ENCODE peak calls at places on chromosomes 1 and 21, in nine cellular contexts. One of them, this sample, is unnamed.

GRCh38 chr1:39098569-39099250 is 72.6 kb downstream of the NDUFS5 start:
- DNase-seq in HT1080: peak
- DNase-seq in foreskin keratinocyte: peak
- DNase-seq in activated CD8-positive, alpha-beta memory T cell treated with anti-CD3 and anti-CD28 coated beads, Interleukin-2, amount 10 ng/mL, durations not matched to agents 7 days and 5 days: peak
- DNase-seq in IMR-90: peak
- DNase-seq in posterior vena cava: peak
- DNase-seq in left colon: peak
- DNase-seq in NB4: peak
- DNase-seq in heart right ventricle: peak
- DNase-seq in this sample: peak

GRCh38 chr1:115411388-115412063 is 73.5 kb upstream of the NGF start:
- DNase-seq in heart right ventricle: no peak
- DNase-seq in NB4: no peak
- DNase-seq in posterior vena cava: no peak
- DNase-seq in IMR-90: peak
- DNase-seq in foreskin keratinocyte: peak
- DNase-seq in HT1080: peak
- DNase-seq in left colon: no peak
- DNase-seq in activated CD8-positive, alpha-beta memory T cell treated with anti-CD3 and anti-CD28 coated beads, Interleukin-2, amount 10 ng/mL, durations not matched to agents 7 days and 5 days: no peak
- DNase-seq in this sample: no peak

GRCh38 chr1:35449334-35450008 is 107.7 kb downstream of the KIAA0319L start:
- DNase-seq in heart right ventricle: no peak
- DNase-seq in HT1080: peak
- DNase-seq in activated CD8-positive, alpha-beta memory T cell treated with anti-CD3 and anti-CD28 coated beads, Interleukin-2, amount 10 ng/mL, durations not matched to agents 7 days and 5 days: no peak
- DNase-seq in NB4: no peak
- DNase-seq in foreskin keratinocyte: peak
- DNase-seq in left colon: no peak
- DNase-seq in posterior vena cava: no peak
- DNase-seq in IMR-90: peak
- DNase-seq in this sample: no peak

GRCh38 chr1:150807674-150808073 is 386 bp downstream of the CTSK start:
- DNase-seq in left colon: no peak
- DNase-seq in posterior vena cava: no peak
- DNase-seq in foreskin keratinocyte: no peak
- DNase-seq in activated CD8-positive, alpha-beta memory T cell treated with anti-CD3 and anti-CD28 coated beads, Interleukin-2, amount 10 ng/mL, durations not matched to agents 7 days and 5 days: no peak
- DNase-seq in HT1080: no peak
- DNase-seq in NB4: peak
- DNase-seq in IMR-90: no peak
- DNase-seq in heart right ventricle: no peak
- DNase-seq in this sample: no peak

GRCh38 chr1:151831605-151832004 is at the start of gene RORC:
- DNase-seq in activated CD8-positive, alpha-beta memory T cell treated with anti-CD3 and anti-CD28 coated beads, Interleukin-2, amount 10 ng/mL, durations not matched to agents 7 days and 5 days: no peak
- DNase-seq in left colon: peak
- DNase-seq in IMR-90: no peak
- DNase-seq in posterior vena cava: no peak
- DNase-seq in foreskin keratinocyte: no peak
- DNase-seq in HT1080: no peak
- DNase-seq in NB4: no peak
- DNase-seq in heart right ventricle: peak
- DNase-seq in this sample: no peak

GRCh38 chr1:207499573-207499972 is 3.6 kb downstream of the CR1 start:
- DNase-seq in posterior vena cava: peak
- DNase-seq in left colon: peak
- DNase-seq in activated CD8-positive, alpha-beta memory T cell treated with anti-CD3 and anti-CD28 coated beads, Interleukin-2, amount 10 ng/mL, durations not matched to agents 7 days and 5 days: peak
- DNase-seq in HT1080: peak
- DNase-seq in NB4: peak
- DNase-seq in foreskin keratinocyte: peak
- DNase-seq in IMR-90: peak
- DNase-seq in heart right ventricle: peak
- DNase-seq in this sample: peak

GRCh38 chr1:119374208-119374877 is 5.8 kb downstream of the HAO2 start:
- DNase-seq in activated CD8-positive, alpha-beta memory T cell treated with anti-CD3 and anti-CD28 coated beads, Interleukin-2, amount 10 ng/mL, durations not matched to agents 7 days and 5 days: no peak
- DNase-seq in HT1080: peak
- DNase-seq in heart right ventricle: no peak
- DNase-seq in foreskin keratinocyte: no peak
- DNase-seq in NB4: no peak
- DNase-seq in posterior vena cava: no peak
- DNase-seq in IMR-90: no peak
- DNase-seq in left colon: no peak
- DNase-seq in this sample: no peak

GRCh38 chr1:14426854-14427253 is 171.6 kb upstream of the KAZN start:
- DNase-seq in activated CD8-positive, alpha-beta memory T cell treated with anti-CD3 and anti-CD28 coated beads, Interleukin-2, amount 10 ng/mL, durations not matched to agents 7 days and 5 days: no peak
- DNase-seq in NB4: no peak
- DNase-seq in HT1080: no peak
- DNase-seq in IMR-90: no peak
- DNase-seq in heart right ventricle: no peak
- DNase-seq in left colon: no peak
- DNase-seq in foreskin keratinocyte: no peak
- DNase-seq in posterior vena cava: no peak
- DNase-seq in this sample: no peak

GRCh38 chr1:67889940-67890567 is 56.8 kb upstream of the GNG12 start:
- DNase-seq in IMR-90: peak
- DNase-seq in left colon: no peak
- DNase-seq in HT1080: peak
- DNase-seq in activated CD8-positive, alpha-beta memory T cell treated with anti-CD3 and anti-CD28 coated beads, Interleukin-2, amount 10 ng/mL, durations not matched to agents 7 days and 5 days: no peak
- DNase-seq in heart right ventricle: no peak
- DNase-seq in NB4: peak
- DNase-seq in posterior vena cava: no peak
- DNase-seq in foreskin keratinocyte: peak
- DNase-seq in this sample: peak

GRCh38 chr1:16441312-16441641 is 753 bp downstream of the NECAP2 start:
- DNase-seq in left colon: no peak
- DNase-seq in NB4: peak
- DNase-seq in IMR-90: no peak
- DNase-seq in activated CD8-positive, alpha-beta memory T cell treated with anti-CD3 and anti-CD28 coated beads, Interleukin-2, amount 10 ng/mL, durations not matched to agents 7 days and 5 days: no peak
- DNase-seq in posterior vena cava: no peak
- DNase-seq in foreskin keratinocyte: peak
- DNase-seq in HT1080: no peak
- DNase-seq in heart right ventricle: no peak
- DNase-seq in this sample: no peak

GRCh38 chr1:197841158-197841557 is 61.3 kb upstream of the C1orf53 start:
- DNase-seq in heart right ventricle: no peak
- DNase-seq in activated CD8-positive, alpha-beta memory T cell treated with anti-CD3 and anti-CD28 coated beads, Interleukin-2, amount 10 ng/mL, durations not matched to agents 7 days and 5 days: no peak
- DNase-seq in IMR-90: no peak
- DNase-seq in foreskin keratinocyte: no peak
- DNase-seq in left colon: no peak
- DNase-seq in posterior vena cava: no peak
- DNase-seq in NB4: no peak
- DNase-seq in HT1080: no peak
- DNase-seq in this sample: no peak

GRCh38 chr1:147647796-147648633 is 22.3 kb downstream of the ACP6 start:
- DNase-seq in heart right ventricle: no peak
- DNase-seq in activated CD8-positive, alpha-beta memory T cell treated with anti-CD3 and anti-CD28 coated beads, Interleukin-2, amount 10 ng/mL, durations not matched to agents 7 days and 5 days: peak
- DNase-seq in posterior vena cava: no peak
- DNase-seq in NB4: peak
- DNase-seq in left colon: no peak
- DNase-seq in HT1080: no peak
- DNase-seq in IMR-90: no peak
- DNase-seq in foreskin keratinocyte: no peak
- DNase-seq in this sample: no peak

GRCh38 chr21:31612889-31613785 is 46.4 kb upstream of the SOD1 start:
- DNase-seq in activated CD8-positive, alpha-beta memory T cell treated with anti-CD3 and anti-CD28 coated beads, Interleukin-2, amount 10 ng/mL, durations not matched to agents 7 days and 5 days: no peak
- DNase-seq in posterior vena cava: peak
- DNase-seq in left colon: peak
- DNase-seq in IMR-90: peak
- DNase-seq in heart right ventricle: no peak
- DNase-seq in foreskin keratinocyte: no peak
- DNase-seq in HT1080: no peak
- DNase-seq in NB4: peak
- DNase-seq in this sample: no peak

GRCh38 chr1:145994391-145995120 is 1.8 kb downstream of the TXNIP start:
- DNase-seq in activated CD8-positive, alpha-beta memory T cell treated with anti-CD3 and anti-CD28 coated beads, Interleukin-2, amount 10 ng/mL, durations not matched to agents 7 days and 5 days: peak
- DNase-seq in HT1080: no peak
- DNase-seq in posterior vena cava: no peak
- DNase-seq in heart right ventricle: no peak
- DNase-seq in IMR-90: no peak
- DNase-seq in foreskin keratinocyte: no peak
- DNase-seq in left colon: no peak
- DNase-seq in NB4: peak
- DNase-seq in this sample: no peak

GRCh38 chr1:203146042-203146369 is 18.5 kb downstream of the ADORA1 start:
- DNase-seq in IMR-90: no peak
- DNase-seq in heart right ventricle: no peak
- DNase-seq in foreskin keratinocyte: no peak
- DNase-seq in NB4: no peak
- DNase-seq in HT1080: no peak
- DNase-seq in posterior vena cava: no peak
- DNase-seq in left colon: no peak
- DNase-seq in activated CD8-positive, alpha-beta memory T cell treated with anti-CD3 and anti-CD28 coated beads, Interleukin-2, amount 10 ng/mL, durations not matched to agents 7 days and 5 days: no peak
- DNase-seq in this sample: no peak

GRCh38 chr1:117339866-117340357 is 27.3 kb upstream of the MAN1A2 start:
- DNase-seq in foreskin keratinocyte: peak
- DNase-seq in IMR-90: peak
- DNase-seq in NB4: peak
- DNase-seq in HT1080: peak
- DNase-seq in heart right ventricle: no peak
- DNase-seq in left colon: peak
- DNase-seq in posterior vena cava: no peak
- DNase-seq in activated CD8-positive, alpha-beta memory T cell treated with anti-CD3 and anti-CD28 coated beads, Interleukin-2, amount 10 ng/mL, durations not matched to agents 7 days and 5 days: no peak
- DNase-seq in this sample: peak

GRCh38 chr1:61056674-61057439 is 25.5 kb upstream of the NFIA start:
- DNase-seq in heart right ventricle: peak
- DNase-seq in NB4: peak
- DNase-seq in HT1080: no peak
- DNase-seq in foreskin keratinocyte: peak
- DNase-seq in activated CD8-positive, alpha-beta memory T cell treated with anti-CD3 and anti-CD28 coated beads, Interleukin-2, amount 10 ng/mL, durations not matched to agents 7 days and 5 days: peak
- DNase-seq in IMR-90: peak
- DNase-seq in posterior vena cava: peak
- DNase-seq in left colon: peak
- DNase-seq in this sample: no peak

GRCh38 chr1:154599658-154600057 is 8.3 kb downstream of the ADAR start:
- DNase-seq in left colon: no peak
- DNase-seq in foreskin keratinocyte: no peak
- DNase-seq in activated CD8-positive, alpha-beta memory T cell treated with anti-CD3 and anti-CD28 coated beads, Interleukin-2, amount 10 ng/mL, durations not matched to agents 7 days and 5 days: no peak
- DNase-seq in NB4: no peak
- DNase-seq in heart right ventricle: no peak
- DNase-seq in HT1080: no peak
- DNase-seq in posterior vena cava: no peak
- DNase-seq in IMR-90: peak
- DNase-seq in this sample: no peak

GRCh38 chr1:39407496-39407888 is 83.9 kb upstream of the BMP8A start:
- DNase-seq in NB4: no peak
- DNase-seq in posterior vena cava: no peak
- DNase-seq in IMR-90: no peak
- DNase-seq in heart right ventricle: no peak
- DNase-seq in HT1080: no peak
- DNase-seq in left colon: no peak
- DNase-seq in activated CD8-positive, alpha-beta memory T cell treated with anti-CD3 and anti-CD28 coated beads, Interleukin-2, amount 10 ng/mL, durations not matched to agents 7 days and 5 days: no peak
- DNase-seq in foreskin keratinocyte: no peak
- DNase-seq in this sample: no peak

GRCh38 chr21:37082375-37082774 is 9.3 kb downstream of the TTC3 start:
- DNase-seq in HT1080: no peak
- DNase-seq in posterior vena cava: no peak
- DNase-seq in heart right ventricle: no peak
- DNase-seq in activated CD8-positive, alpha-beta memory T cell treated with anti-CD3 and anti-CD28 coated beads, Interleukin-2, amount 10 ng/mL, durations not matched to agents 7 days and 5 days: no peak
- DNase-seq in left colon: no peak
- DNase-seq in NB4: no peak
- DNase-seq in IMR-90: no peak
- DNase-seq in foreskin keratinocyte: no peak
- DNase-seq in this sample: no peak

GRCh38 chr1:244361764-244362473 is 89.8 kb downstream of the ADSS2 start:
- DNase-seq in activated CD8-positive, alpha-beta memory T cell treated with anti-CD3 and anti-CD28 coated beads, Interleukin-2, amount 10 ng/mL, durations not matched to agents 7 days and 5 days: no peak
- DNase-seq in foreskin keratinocyte: no peak
- DNase-seq in left colon: no peak
- DNase-seq in posterior vena cava: no peak
- DNase-seq in heart right ventricle: no peak
- DNase-seq in NB4: no peak
- DNase-seq in HT1080: no peak
- DNase-seq in IMR-90: peak
- DNase-seq in this sample: peak

This sample was measured in HTR-8/SVneo.